ENCODE peak calls at places on chromosome 12, in four cellular contexts. E, U, D and J are unnamed samples.

GRCh38 chr12:69919565-69919964 is 94.5 kb downstream of the MYRFL start:
- DNase-seq in E (no peak), U (no peak), D (no peak), J (no peak)

GRCh38 chr12:27237790-27238771 is 6.0 kb upstream of the STK38L start:
- DNase-seq in E (no peak), U (no peak), D (no peak), J (no peak)

GRCh38 chr12:77323778-77324415 is 258.5 kb upstream of the E2F7 start:
- DNase-seq in E (no peak), U (no peak), D (no peak), J (no peak)

GRCh38 chr12:13007496-13008233 is 7.6 kb upstream of the HEBP1 start:
- DNase-seq in E (no peak), U (no peak), D (no peak), J (no peak)

GRCh38 chr12:2417761-2418160 is 365.0 kb downstream of the CACNA1C start:
- DNase-seq in E (no peak), U (no peak), D (no peak), J (peak)

GRCh38 chr12:593396-593976 is 69.8 kb downstream of the NINJ2 start:
- DNase-seq in E (no peak), U (no peak), D (no peak), J (no peak)

GRCh38 chr12:49990269-49990668 is 17.5 kb downstream of the AQP6 start:
- DNase-seq in E (no peak), U (no peak), D (no peak), J (no peak)

GRCh38 chr12:41053046-41053445 is 135.1 kb upstream of the PDZRN4 start:
- DNase-seq in E (no peak), U (no peak), D (no peak), J (no peak)

GRCh38 chr12:26523708-26524150 is 309.3 kb downstream of the ITPR2 start:
- DNase-seq in E (no peak), U (no peak), D (no peak), J (no peak)

GRCh38 chr12:132280436-132280835 is 49.0 kb downstream of the GALNT9 start:
- DNase-seq in E (no peak), U (no peak), D (no peak), J (no peak)

GRCh38 chr12:85155791-85156190 is 119.6 kb downstream of the LRRIQ1 start:
- DNase-seq in E (peak), U (no peak), D (peak), J (no peak)

GRCh38 chr12:102876883-102877282 is 40.2 kb downstream of the PAH start:
- DNase-seq in E (no peak), U (no peak), D (no peak), J (peak)

GRCh38 chr12:27272375-27273028 is 28.4 kb downstream of the STK38L start:
- DNase-seq in E (no peak), U (no peak), D (peak), J (no peak)

GRCh38 chr12:21695896-21696295 is 38.3 kb upstream of the LDHB start:
- DNase-seq in E (no peak), U (no peak), D (no peak), J (no peak)

GRCh38 chr12:102879144-102879763 is 37.8 kb downstream of the PAH start:
- DNase-seq in E (peak), U (peak), D (no peak), J (peak)

GRCh38 chr12:6500466-6500865 is 6.6 kb downstream of the NCAPD2 start:
- DNase-seq in E (no peak), U (no peak), D (no peak), J (no peak)

GRCh38 chr12:42187799-42188198 is 43.1 kb upstream of the GXYLT1 start:
- DNase-seq in E (no peak), U (no peak), D (no peak), J (no peak)

GRCh38 chr12:1995205-1995896 is 8.9 kb downstream of the DCP1B start:
- DNase-seq in E (no peak), U (no peak), D (no peak), J (no peak)

GRCh38 chr12:131209082-131210070 is 255.7 kb downstream of the ADGRD1 start:
- DNase-seq in E (no peak), U (no peak), D (no peak), J (no peak)

GRCh38 chr12:52648012-52648550 is 3.9 kb downstream of the KRT2 start:
- DNase-seq in E (no peak), U (no peak), D (no peak), J (no peak)

GRCh38 chr12:3745152-3745551 is 7.8 kb downstream of the CRACR2A start:
- DNase-seq in E (no peak), U (no peak), D (no peak), J (no peak)

GRCh38 chr12:28622416-28622815 is 432.2 kb downstream of the CCDC91 start:
- DNase-seq in E (no peak), U (no peak), D (no peak), J (no peak)

GRCh38 chr12:100061814-100062213 is 77.1 kb upstream of the ANKS1B start:
- DNase-seq in E (no peak), U (no peak), D (no peak), J (no peak)

GRCh38 chr12:508145-508544 is 48.4 kb downstream of the B4GALNT3 start:
- DNase-seq in E (no peak), U (no peak), D (no peak), J (no peak)

GRCh38 chr12:14443531-14443930 is 78.0 kb downstream of the ATF7IP start:
- DNase-seq in E (no peak), U (no peak), D (no peak), J (no peak)

GRCh38 chr12:97142737-97143450 is 235.8 kb downstream of the NEDD1 start:
- DNase-seq in E (no peak), U (no peak), D (no peak), J (no peak)

GRCh38 chr12:50677858-50678257 is 86.0 kb upstream of the ATF1 start:
- DNase-seq in E (no peak), U (no peak), D (no peak), J (no peak)

GRCh38 chr12:2453076-2453806 is 341.5 kb upstream of the FKBP4 start:
- DNase-seq in E (no peak), U (no peak), D (no peak), J (no peak)

GRCh38 chr12:25386823-25387134 is 136.1 kb upstream of the KRAS start:
- DNase-seq in E (no peak), U (no peak), D (no peak), J (no peak)

GRCh38 chr12:18970603-18971002 is 158.9 kb upstream of the PLEKHA5 start:
- DNase-seq in E (no peak), U (peak), D (no peak), J (no peak)
- TF ChIP-seq ELF4 in E (no peak), U (no peak), D (no peak), J (no peak)

GRCh38 chr12:71837356-71837755 is 2.2 kb upstream of the TBC1D15 start:
- DNase-seq in E (no peak), U (no peak), D (no peak), J (no peak)

GRCh38 chr12:71838661-71839060 is 898 bp upstream of the TBC1D15 start:
- DNase-seq in E (no peak), U (no peak), D (no peak), J (no peak)

GRCh38 chr12:71838231-71838630 is 1.3 kb upstream of the TBC1D15 start:
- DNase-seq in E (no peak), U (no peak), D (no peak), J (no peak)

DNA sequence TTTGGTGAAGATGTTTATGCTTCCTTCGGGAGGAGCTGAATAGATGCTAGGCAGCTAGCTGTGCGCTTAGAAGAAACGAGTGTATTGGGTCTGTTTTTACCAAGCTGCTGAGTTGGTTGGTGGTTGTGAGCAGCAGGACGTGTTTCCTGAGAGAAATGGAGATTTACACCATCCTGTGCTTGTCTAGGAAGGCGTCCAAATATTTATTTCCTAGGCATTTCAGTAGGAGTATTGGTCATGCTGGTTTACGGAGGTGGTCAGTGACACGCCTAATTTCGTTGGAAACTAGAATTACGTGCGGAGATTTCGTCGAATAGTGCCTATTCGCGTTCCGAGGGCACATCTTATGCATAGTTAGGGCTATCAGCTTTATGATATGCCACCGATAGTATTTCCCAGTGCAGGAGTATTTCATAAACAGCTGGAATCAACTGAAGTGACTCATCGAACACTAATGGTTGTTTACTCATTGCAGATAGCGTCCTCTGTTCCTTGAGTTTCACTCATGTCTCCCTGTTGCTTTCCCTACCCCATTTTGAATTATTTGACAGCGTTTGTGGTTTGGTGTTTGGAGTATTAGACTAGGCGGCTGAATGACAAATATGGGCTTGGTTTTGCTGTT is 778 bp downstream of the TBC1D15 start:
- DNase-seq in E (peak), U (peak), D (peak), J (no peak)
- TF ChIP-seq ELF4 in E (no peak), U (no peak), D (no peak), J (no peak)

GRCh38 chr12:48145981-48146380 is 11.3 kb downstream of the ASB8 start:
- DNase-seq in E (no peak), U (no peak), D (no peak), J (no peak)
- TF ChIP-seq ELF4 in E (no peak), U (no peak), D (no peak), J (no peak)

DNA sequence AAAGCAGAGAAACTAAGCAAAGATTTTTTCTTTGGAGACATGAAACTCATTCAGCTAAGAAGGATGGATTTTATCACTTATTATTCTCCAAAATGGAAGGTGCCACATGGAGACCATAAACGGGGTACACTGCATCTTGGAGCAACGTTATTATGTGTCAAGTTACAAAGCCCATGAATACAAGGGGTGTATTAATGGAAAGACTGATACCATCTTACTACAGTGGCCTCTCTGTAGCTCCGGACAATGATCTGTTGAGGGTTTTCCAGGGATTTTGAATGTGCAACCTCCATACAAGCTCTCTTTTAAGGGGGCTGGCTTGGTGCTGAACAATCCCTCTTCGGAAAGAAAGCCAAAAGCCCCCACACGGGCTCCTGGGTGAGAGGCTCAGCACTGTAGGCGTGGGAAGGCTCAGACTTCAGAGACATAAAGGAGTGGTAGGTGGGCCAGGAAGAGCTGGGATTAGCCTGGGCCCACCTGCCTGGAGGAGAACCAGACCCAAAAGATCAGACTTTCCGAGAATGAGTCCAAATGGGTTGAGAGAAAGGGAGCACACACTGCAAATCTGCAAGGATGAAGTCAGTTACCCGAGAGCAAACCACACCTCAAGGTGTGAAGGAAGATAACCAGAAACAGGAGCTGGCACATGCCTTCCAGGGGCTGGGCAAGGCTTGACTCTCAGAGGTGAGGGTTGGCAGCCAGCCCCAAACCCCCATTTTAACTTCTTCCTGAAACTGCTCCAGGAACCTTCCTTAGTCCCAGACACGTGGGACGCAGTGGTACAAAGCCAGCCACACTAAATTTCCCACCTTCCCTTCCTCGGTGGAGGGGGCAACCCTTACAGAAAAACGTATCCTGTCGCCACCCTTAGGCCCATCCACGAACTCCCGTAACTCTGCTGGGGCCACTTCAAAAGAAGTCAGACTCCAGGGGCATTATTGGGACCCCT is 1.5 kb downstream of the VPS37B start:
- DNase-seq in E (no peak), U (no peak), D (no peak), J (no peak)
- TF ChIP-seq ELF4 in E (no peak), U (no peak), D (no peak), J (no peak)

GRCh38 chr12:31859232-31859977 is 99.8 kb upstream of the RESF1 start:
- DNase-seq in E (no peak), U (no peak), D (no peak), J (no peak)
- TF ChIP-seq ELF4 in E (no peak), U (no peak), D (no peak), J (no peak)

DNA sequence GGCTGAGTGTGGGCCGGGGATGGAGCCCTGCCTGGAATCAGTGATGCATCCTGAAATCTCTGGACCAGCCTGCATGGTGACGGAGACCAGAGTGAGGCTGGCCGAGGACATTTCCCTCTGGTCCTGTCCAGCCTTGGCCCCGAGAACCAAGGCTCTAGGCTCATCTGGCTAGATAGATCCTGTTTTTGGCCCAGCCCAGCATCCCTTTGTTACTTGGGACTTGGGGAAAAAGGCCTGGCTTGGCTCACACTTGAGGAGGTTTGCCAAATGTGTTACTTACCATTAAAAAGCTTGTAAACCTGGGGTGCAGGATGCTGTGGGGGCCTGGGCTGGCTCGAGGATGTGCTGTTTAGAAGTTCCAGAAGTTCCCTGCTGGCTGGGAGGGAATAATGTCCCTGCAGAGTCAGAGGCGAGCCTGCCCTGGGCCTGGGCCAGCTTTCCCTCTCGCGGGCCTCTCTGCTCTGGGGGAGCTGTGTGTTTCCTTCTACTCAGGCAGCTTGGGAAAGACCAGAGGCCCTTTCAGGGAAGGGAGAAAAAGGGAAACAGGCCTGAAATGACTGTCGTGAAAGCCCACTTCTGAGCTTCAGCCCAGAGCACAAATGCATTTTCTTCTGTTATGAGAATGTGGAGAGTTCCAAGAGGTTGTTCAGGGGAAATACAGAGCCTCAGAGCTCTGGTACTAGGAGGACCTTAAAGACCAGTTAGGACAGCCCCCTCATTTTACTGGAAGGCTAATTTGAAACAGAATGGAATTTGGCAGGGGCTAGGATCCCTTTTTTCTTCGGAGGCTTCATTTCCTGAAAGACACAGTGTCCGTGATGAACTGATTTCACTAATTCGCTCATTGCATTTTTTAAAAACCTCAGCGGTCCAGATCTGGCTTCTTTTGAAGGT is 47.2 kb upstream of the CTDSP2 start:
- DNase-seq in E (peak), U (peak), D (peak), J (peak)
- TF ChIP-seq ELF4 in E (no peak), U (no peak), D (no peak), J (no peak)

GRCh38 chr12:47155457-47156166 is 75.9 kb upstream of the AMIGO2 start:
- DNase-seq in E (no peak), U (peak), D (no peak), J (no peak)
- TF ChIP-seq ELF4 in E (no peak), U (no peak), D (no peak), J (no peak)

GRCh38 chr12:59121466-59121865 is 201.2 kb upstream of the LRIG3 start:
- DNase-seq in E (no peak), U (no peak), D (no peak), J (no peak)

GRCh38 chr12:59115526-59115925 is 195.2 kb upstream of the LRIG3 start:
- DNase-seq in E (no peak), U (no peak), D (no peak), J (no peak)

GRCh38 chr12:59115995-59116394 is 195.7 kb upstream of the LRIG3 start:
- DNase-seq in E (no peak), U (no peak), D (no peak), J (no peak)

GRCh38 chr12:59119676-59120075 is 199.4 kb upstream of the LRIG3 start:
- DNase-seq in E (no peak), U (no peak), D (no peak), J (no peak)

DNA sequence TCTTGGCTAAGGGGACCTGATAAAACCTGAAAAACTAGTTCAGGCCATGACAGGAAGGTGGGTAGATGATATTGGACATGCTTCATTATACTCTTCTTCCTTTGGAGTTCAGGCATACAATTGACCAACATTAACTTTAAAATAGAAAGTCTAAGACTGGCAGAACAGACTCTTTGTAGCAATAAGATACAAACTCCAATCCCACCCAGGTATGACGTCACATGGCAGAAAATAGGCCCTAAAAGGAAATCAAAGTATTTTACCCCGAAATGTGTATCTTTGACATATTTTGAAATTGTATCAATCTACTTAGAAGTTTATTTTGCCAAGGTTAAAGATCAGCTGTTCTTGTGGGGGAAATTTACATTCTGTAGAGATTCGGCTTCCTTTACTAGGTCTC is 198.1 kb upstream of the LRIG3 start:
- DNase-seq in E (no peak), U (no peak), D (no peak), J (no peak)
- TF ChIP-seq ELF4 in E (no peak), U (no peak), D (no peak), J (no peak)